ENCODE peak calls at places on chromosomes 2 and 18, in four cellular contexts. O is K562, L is adipocyte, R is IMR-90. Z is an unnamed sample.

GRCh38 chr2:167783266-167784070 is 463.9 kb downstream of the STK39 start:
- DNase-seq in O (no peak), L (no peak), R (peak; percentile 10), Z (no peak)

GRCh38 chr2:206700141-206700540 is 18.1 kb downstream of the DYTN start:
- DNase-seq in O (no peak), L (no peak), R (no peak), Z (no peak)

GRCh38 chr18:74196220-74197119 is 48.1 kb downstream of the TIMM21 start:
- DNase-seq in O (peak; percentile 68), L (peak; percentile 80), R (peak; percentile 66), Z (peak; percentile 27)

GRCh38 chr2:158935617-158936016 is 32.8 kb upstream of the TANC1 start:
- DNase-seq in O (no peak), L (no peak), R (no peak), Z (peak; percentile 47)

GRCh38 chr2:234290671-234291070 is 206.2 kb downstream of the ARL4C start:
- DNase-seq in O (no peak), L (no peak), R (no peak), Z (no peak)

GRCh38 chr2:171404258-171404657 is 29.5 kb downstream of the METTL8 start:
- DNase-seq in O (no peak), L (peak; percentile 67), R (peak; percentile 79), Z (no peak)

GRCh38 chr2:13605266-13605665 is 888.5 kb downstream of the TRIB2 start:
- DNase-seq in O (no peak), L (peak; percentile 48), R (no peak), Z (no peak)

GRCh38 chr2:237669628-237670351 is 42.4 kb downstream of the LRRFIP1 start:
- DNase-seq in O (no peak), L (peak; percentile 88), R (peak; percentile 100), Z (no peak)

GRCh38 chr18:49041677-49042570 is 91.2 kb upstream of the SMAD7 start:
- DNase-seq in O (no peak), L (peak; percentile 59), R (peak; percentile 56), Z (no peak)

GRCh38 chr18:13061630-13062189 is 70.5 kb downstream of the CEP192 start:
- DNase-seq in O (no peak), L (no peak), R (no peak), Z (no peak)

DNA sequence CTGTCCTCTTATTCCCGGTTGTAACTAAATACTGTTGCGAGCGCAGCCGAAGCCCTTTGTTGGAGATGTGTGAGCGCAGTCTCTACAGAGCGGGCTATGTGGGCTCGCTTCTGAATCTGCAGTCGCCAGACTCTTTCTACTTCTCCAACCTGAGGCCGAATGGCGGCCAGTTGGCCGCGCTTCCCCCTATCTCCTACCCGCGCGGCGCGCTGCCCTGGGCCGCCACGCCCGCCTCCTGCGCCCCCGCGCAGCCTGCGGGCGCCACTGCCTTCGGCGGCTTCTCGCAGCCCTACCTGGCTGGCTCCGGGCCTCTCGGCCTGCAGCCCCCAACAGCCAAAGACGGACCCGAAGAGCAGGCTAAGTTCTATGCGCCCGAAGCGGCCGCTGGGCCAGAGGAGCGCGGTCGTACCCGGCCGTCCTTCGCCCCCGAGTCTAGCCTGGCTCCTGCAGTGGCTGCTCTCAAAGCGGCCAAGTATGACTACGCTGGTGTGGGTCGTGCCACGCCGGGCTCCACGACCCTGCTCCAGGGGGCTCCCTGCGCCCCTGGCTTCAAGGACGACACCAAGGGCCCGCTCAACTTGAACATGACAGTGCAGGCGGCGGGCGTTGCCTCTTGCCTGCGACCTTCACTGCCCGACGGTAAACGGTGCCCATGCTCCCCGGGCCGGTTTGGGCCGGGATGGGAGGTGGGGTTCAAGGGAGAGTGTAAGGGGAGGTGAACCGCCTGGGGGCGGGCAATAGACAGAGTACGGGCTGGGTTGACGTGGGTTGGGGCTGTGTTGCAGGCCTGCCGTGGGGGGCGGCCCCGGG is at the start of gene HOXD12:
- DNase-seq in O (no peak), L (no peak), R (no peak), Z (no peak)
- H3K4me3 ChIP-seq in O (no peak within 1 kb of the TSS), L (no peak within 1 kb of the TSS), R (no peak within 1 kb of the TSS), Z (peak within 1 kb of the TSS; percentile 41)

GRCh38 chr2:199744260-199744659 is 106.7 kb downstream of the FTCDNL1 start:
- DNase-seq in O (no peak), L (no peak), R (no peak), Z (no peak)

GRCh38 chr2:199744676-199745075 is 106.3 kb downstream of the FTCDNL1 start:
- DNase-seq in O (no peak), L (no peak), R (no peak), Z (no peak)

GRCh38 chr2:199749571-199749970 is 101.4 kb downstream of the FTCDNL1 start:
- DNase-seq in O (no peak), L (no peak), R (no peak), Z (no peak)

GRCh38 chr2:199751480-199751879 is 99.5 kb downstream of the FTCDNL1 start:
- DNase-seq in O (no peak), L (no peak), R (no peak), Z (peak; percentile 25)

DNA sequence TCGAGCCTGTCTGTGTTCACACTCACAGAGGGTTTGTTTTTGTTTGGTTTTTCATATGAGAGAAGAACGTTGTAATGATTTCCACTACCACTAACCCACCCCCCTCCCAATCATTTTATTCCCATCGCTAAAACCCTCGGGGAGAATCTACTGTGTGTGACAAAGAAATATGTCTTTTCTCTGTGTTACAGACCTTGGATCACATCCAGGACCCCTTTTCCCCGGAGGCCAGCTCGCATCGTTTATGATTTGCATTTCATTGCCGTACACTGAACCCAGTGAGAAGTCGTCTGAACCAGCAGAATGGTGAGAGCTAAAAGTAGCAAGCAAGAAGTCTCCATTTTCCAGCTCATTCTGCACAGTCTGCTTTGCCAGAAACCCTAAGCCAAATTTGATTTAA is 103.6 kb downstream of the FTCDNL1 start:
- DNase-seq in O (no peak), L (no peak), R (no peak), Z (no peak)
- H3K9ac ChIP-seq in O (no peak overlapping the region), L (no peak overlapping the region), R (no peak overlapping the region), Z (no peak overlapping the region)

GRCh38 chr2:190334479-190335224 is 8.7 kb upstream of the INPP1 start:
- DNase-seq in O (peak; percentile 19), L (no peak), R (no peak), Z (no peak)

GRCh38 chr2:190336420-190336819 is 7.0 kb upstream of the INPP1 start:
- DNase-seq in O (no peak), L (no peak), R (no peak), Z (no peak)

GRCh38 chr2:190333928-190334327 is 9.5 kb upstream of the INPP1 start:
- DNase-seq in O (no peak), L (no peak), R (no peak), Z (no peak)

GRCh38 chr2:190333395-190333794 is 10.0 kb upstream of the INPP1 start:
- DNase-seq in O (no peak), L (no peak), R (no peak), Z (no peak)

GRCh38 chr2:190335225-190335559 is 8.2 kb upstream of the INPP1 start:
- DNase-seq in O (no peak), L (no peak), R (no peak), Z (no peak)
- H3K4me3 ChIP-seq in O (peak overlapping the region; percentile 31), L (no peak overlapping the region), R (no peak overlapping the region), Z (no peak overlapping the region)

GRCh38 chr2:217220228-217221013 is 360.6 kb upstream of the TNP1 start:
- DNase-seq in O (no peak), L (peak; percentile 48), R (no peak), Z (no peak)
- H3K9ac ChIP-seq in O (no peak overlapping the region), L (no peak overlapping the region), R (no peak overlapping the region), Z (no peak overlapping the region)

Z was measured in NT2/D1.